ENCODE peak calls at places on chromosome 14, in six cellular contexts. T is tibial artery, Y is AG04450, E is choroid plexus epithelial cell, U is lower lobe of right lung, D is psoas muscle. M is an unnamed sample.

GRCh38 chr14:45990252-45990651 is 661.3 kb downstream of the RPL10L start:
- DNase-seq in U (no peak), D (no peak), E (peak; percentile 1), T (no peak), Y (no peak), M (no peak)

GRCh38 chr14:63443988-63444387 is 99.2 kb downstream of the PPP2R5E start:
- DNase-seq in D (no peak), Y (peak; percentile 8), T (no peak), E (no peak), U (no peak), M (no peak)

GRCh38 chr14:53237488-53237887 is 84.4 kb upstream of the DDHD1 start:
- DNase-seq in T (no peak), D (no peak), Y (no peak), U (no peak), E (no peak), M (no peak)

GRCh38 chr14:69241577-69241976 is 18.4 kb upstream of the GALNT16 start:
- DNase-seq in Y (no peak), U (no peak), E (no peak), D (no peak), T (no peak), M (peak; percentile 35)

GRCh38 chr14:72621387-72622065 is 272.4 kb downstream of the DPF3 start:
- DNase-seq in E (no peak), T (no peak), D (no peak), U (no peak), Y (no peak), M (no peak)

GRCh38 chr14:29858299-29858698 is 69.3 kb downstream of the PRKD1 start:
- DNase-seq in D (no peak), U (no peak), T (no peak), Y (no peak), E (peak; percentile 35), M (no peak)

GRCh38 chr14:102659797-102660196 is 67.3 kb downstream of the RCOR1 start:
- DNase-seq in T (no peak), D (no peak), U (no peak), E (peak; percentile 74), Y (no peak), M (peak; percentile 76)

GRCh38 chr14:77265561-77266335 is 5.3 kb downstream of the NGB start:
- DNase-seq in T (no peak), U (no peak), E (no peak), Y (no peak), D (no peak), M (no peak)

GRCh38 chr14:76961631-76962302 is 66.7 kb downstream of the IRF2BPL start:
- DNase-seq in D (peak; percentile 89), T (peak; percentile 82), U (peak; percentile 93), Y (peak; percentile 89), E (peak; percentile 99), M (peak; percentile 90)

GRCh38 chr14:96205059-96205993 is 687 bp downstream of the BDKRB2 start:
- DNase-seq in D (no peak), E (no peak), Y (no peak), T (no peak), U (no peak), M (no peak)

GRCh38 chr14:69346710-69347109 is 51.4 kb downstream of the ERH start:
- DNase-seq in D (no peak), E (peak; percentile 36), U (no peak), Y (no peak), T (no peak), M (no peak)

GRCh38 chr14:73752297-73752992 is 38.3 kb upstream of the PNMA1 start:
- DNase-seq in Y (no peak), E (peak; percentile 67), D (peak; percentile 82), T (peak; percentile 66), U (no peak), M (peak; percentile 89)

GRCh38 chr14:69865701-69866365 is 13.4 kb upstream of the SMOC1 start:
- DNase-seq in T (no peak), D (no peak), U (no peak), Y (no peak), E (no peak), M (no peak)

GRCh38 chr14:25014440-25014839 is 35.5 kb downstream of the STXBP6 start:
- DNase-seq in Y (no peak), D (no peak), E (peak; percentile 22), T (no peak), U (no peak), M (no peak)

GRCh38 chr14:56098021-56098420 is 20.2 kb upstream of the PELI2 start:
- DNase-seq in Y (no peak), T (no peak), D (no peak), U (no peak), E (no peak), M (no peak)

GRCh38 chr14:61891251-61891650 is 129.0 kb downstream of the SNAPC1 start:
- DNase-seq in E (no peak), D (no peak), Y (no peak), T (no peak), U (no peak), M (peak; percentile 2)

GRCh38 chr14:64720190-64720589 is 16.0 kb downstream of the PLEKHG3 start:
- DNase-seq in D (peak; percentile 13), T (no peak), Y (peak; percentile 15), E (peak; percentile 83), U (no peak), M (no peak)

GRCh38 chr14:95323361-95323760 is 3.7 kb upstream of the CLMN start:
- DNase-seq in Y (no peak), E (no peak), D (no peak), U (no peak), T (no peak), M (no peak)

GRCh38 chr14:101624579-101624978 is 63.3 kb downstream of the DIO3 start:
- DNase-seq in T (no peak), E (peak; percentile 2), U (no peak), D (no peak), Y (no peak), M (no peak)

GRCh38 chr14:67882973-67883372 is 63.4 kb downstream of the RAD51B start:
- DNase-seq in U (no peak), T (no peak), D (no peak), Y (no peak), E (peak; percentile 5), M (no peak)

GRCh38 chr14:30158299-30158698 is 230.7 kb upstream of the PRKD1 start:
- DNase-seq in U (no peak), T (no peak), Y (no peak), D (no peak), E (no peak), M (no peak)

GRCh38 chr14:30005114-30005698 is 77.6 kb upstream of the PRKD1 start:
- DNase-seq in D (no peak), U (no peak), Y (peak; percentile 53), T (no peak), E (peak; percentile 92), M (peak; percentile 82)

GRCh38 chr14:60721331-60722162 is 2.6 kb downstream of the SIX4 start:
- DNase-seq in T (peak; percentile 30), Y (no peak), E (peak; percentile 55), U (peak; percentile 56), D (peak; percentile 87), M (peak; percentile 46)
- TF ChIP-seq CTCF in T (peak; percentile 26), Y (peak; percentile 53), E (peak; percentile 44), U (peak; percentile 30), D (peak; percentile 47), M (peak; percentile 56)

DNA sequence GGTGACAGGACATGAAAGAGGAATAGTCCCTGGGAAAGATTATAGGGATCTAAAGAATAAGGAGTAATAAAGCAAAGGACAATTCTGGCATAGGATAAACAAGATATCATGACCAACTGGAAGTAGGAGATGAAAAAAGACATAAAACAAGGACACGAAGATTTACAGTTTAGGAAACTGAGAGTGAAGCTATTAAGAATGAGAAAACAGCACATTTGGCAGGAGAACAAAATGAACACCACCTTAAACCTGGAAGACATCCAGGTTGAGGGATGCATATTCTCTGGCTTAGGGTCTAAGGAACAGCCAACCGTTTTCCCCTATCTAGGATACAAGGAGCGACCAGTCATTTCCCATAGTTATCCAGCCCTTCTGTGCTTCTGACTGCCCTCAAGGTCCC is 1.9 kb downstream of the TRIP11 start:
- DNase-seq in U (no peak), D (no peak), E (peak; percentile 7), Y (no peak), T (no peak), M (peak; percentile 12)
- H3K4me3 ChIP-seq in U (peak overlapping the region; percentile 88), D (peak overlapping the region; percentile 90), E (peak overlapping the region; percentile 66), Y (peak overlapping the region; percentile 86), T (peak overlapping the region; percentile 80), M (peak overlapping the region; percentile 97)

DNA sequence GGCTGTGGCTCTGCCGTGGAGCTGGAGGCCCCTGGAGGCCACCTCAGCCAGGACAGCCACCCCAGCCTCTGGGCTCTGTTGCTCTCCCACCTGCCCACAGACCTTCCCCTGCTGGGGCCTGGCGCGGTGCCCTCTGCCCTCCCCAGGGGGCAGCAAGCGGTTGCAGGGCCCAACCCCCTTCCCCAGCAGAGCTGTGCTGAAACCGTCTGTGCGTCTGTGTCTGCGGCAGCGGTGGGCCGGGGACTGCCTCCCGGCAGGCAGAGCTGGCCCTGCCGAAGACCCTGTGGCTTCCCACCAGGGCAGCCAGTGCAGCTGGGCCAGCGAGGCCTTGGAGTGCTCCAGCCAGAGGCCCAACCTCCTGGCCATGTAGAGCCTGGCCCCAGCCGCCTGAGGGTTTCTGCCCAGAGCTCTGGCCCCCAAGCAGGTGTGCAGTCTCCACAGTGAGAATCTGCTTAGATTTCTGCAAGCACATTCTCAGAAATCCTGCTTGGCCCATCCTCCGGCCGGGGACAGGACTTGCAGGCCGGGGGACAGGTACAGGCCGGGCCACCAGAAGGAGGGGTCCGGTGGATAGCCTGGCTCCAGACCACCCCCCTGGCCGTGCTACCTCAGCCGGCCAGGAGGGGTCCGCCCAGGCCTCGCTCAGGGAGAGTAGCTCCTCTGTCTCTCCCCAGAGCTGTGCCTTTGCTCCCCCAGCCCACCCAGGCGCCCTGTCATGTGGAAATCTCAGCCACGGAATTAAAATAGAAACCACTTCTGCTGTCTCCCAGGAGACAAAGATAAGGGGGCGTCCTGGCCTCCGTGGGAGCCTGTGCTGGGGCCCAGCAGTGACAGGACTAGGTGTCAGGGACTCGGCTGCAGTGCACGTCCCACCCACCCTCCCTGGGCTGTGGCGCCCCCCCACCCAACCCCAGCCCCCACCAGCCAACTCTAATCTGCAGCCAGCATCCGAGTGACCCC is 3.5 kb upstream of the CRIP2 start:
- DNase-seq in T (no peak), U (no peak), Y (no peak), D (no peak), E (no peak), M (no peak)
- TF ChIP-seq CTCF in T (no peak), U (no peak), Y (peak; percentile 30), D (no peak), E (peak; percentile 17), M (no peak)

GRCh38 chr14:71242237-71242748 is 335.0 kb downstream of the PCNX1 start:
- DNase-seq in T (peak; percentile 30), D (no peak), E (no peak), Y (no peak), U (no peak), M (peak; percentile 91)
- H3K4me3 ChIP-seq in T (no peak overlapping the region), D (no peak overlapping the region), E (no peak overlapping the region), Y (no peak overlapping the region), U (no peak overlapping the region), M (no peak overlapping the region)